ENCODE peak calls at places on chromosomes 7 and 10, in four cellular contexts. Z is left lung; N is fibroblast of pulmonary artery; R is activated CD8-positive, alpha-beta T cell treated with anti-CD3 and anti-CD28 coated beads for 36 hours. H is an unnamed sample.

GRCh38 chr7:12941512-12941911 is 254.1 kb downstream of the ARL4A start:
- DNase-seq in R (no peak), Z (no peak), N (no peak), H (no peak)

GRCh38 chr10:123139521-123140163 is 3.9 kb downstream of the HMX3 start:
- DNase-seq in N (peak), Z (no peak), R (peak), H (peak)

GRCh38 chr10:6164271-6165095 is 38.2 kb upstream of the PFKFB3 start:
- DNase-seq in N (peak), Z (peak), R (no peak), H (no peak)

GRCh38 chr10:70985824-70986336 is 97.5 kb upstream of the PCBD1 start:
- DNase-seq in Z (no peak), N (no peak), R (peak), H (no peak)

GRCh38 chr10:104049497-104050250 is 36.0 kb downstream of the COL17A1 start:
- DNase-seq in Z (no peak), R (no peak), N (peak), H (no peak)

GRCh38 chr10:116627386-116627933 is 6.7 kb downstream of the PNLIPRP2 start:
- DNase-seq in N (no peak), R (no peak), Z (no peak), H (peak)

GRCh38 chr10:8912108-8912507 is 857.6 kb downstream of the GATA3 start:
- DNase-seq in Z (no peak), N (no peak), R (no peak), H (no peak)

GRCh38 chr7:96321041-96321669 is 743 bp downstream of the SLC25A13 start:
- DNase-seq in Z (peak), N (peak), R (peak), H (peak)

GRCh38 chr7:23067271-23067670 is 38.3 kb upstream of the KLHL7 start:
- DNase-seq in R (no peak), Z (no peak), N (peak), H (no peak)

GRCh38 chr7:104126411-104126841 is 81.4 kb downstream of the ORC5 start:
- DNase-seq in N (no peak), R (no peak), Z (no peak), H (no peak)

GRCh38 chr10:74502963-74503608 is 323.3 kb upstream of the KAT6B start:
- DNase-seq in N (peak), R (no peak), Z (no peak), H (no peak)

GRCh38 chr10:3853016-3853415 is 68.0 kb upstream of the KLF6 start:
- DNase-seq in N (no peak), Z (peak), R (no peak), H (no peak)

GRCh38 chr7:111855161-111855841 is 293.0 kb upstream of the IMMP2L start:
- DNase-seq in R (peak), Z (no peak), N (peak), H (peak)

GRCh38 chr7:157416011-157416410 is 79.2 kb downstream of the DNAJB6 start:
- DNase-seq in R (no peak), N (no peak), Z (peak), H (no peak)

GRCh38 chr7:56079450-56080185 is 13.1 kb downstream of the PHKG1 start:
- DNase-seq in N (peak), Z (no peak), R (no peak), H (no peak)

GRCh38 chr7:30430300-30430699 is 48.3 kb downstream of the NOD1 start:
- DNase-seq in R (no peak), N (peak), Z (no peak), H (no peak)

GRCh38 chr7:25456467-25457171 is 228.3 kb upstream of the NPVF start:
- DNase-seq in Z (no peak), R (no peak), N (no peak), H (no peak)

GRCh38 chr10:22554481-22555182 is 159.7 kb downstream of the PIP4K2A start:
- DNase-seq in Z (no peak), R (no peak), N (peak), H (no peak)

GRCh38 chr10:73018632-73019031 is 64.0 kb upstream of the PLA2G12B start:
- DNase-seq in N (no peak), Z (no peak), R (no peak), H (no peak)

GRCh38 chr7:96361116-96361857 is 39.4 kb upstream of the SLC25A13 start:
- DNase-seq in R (no peak), Z (no peak), N (no peak), H (no peak)

GRCh38 chr7:154696556-154696955 is 306.4 kb downstream of the PAXIP1 start:
- DNase-seq in R (no peak), Z (no peak), N (no peak), H (no peak)

GRCh38 chr10:44398747-44399477 is 14.0 kb upstream of the CXCL12 start:
- DNase-seq in R (no peak), Z (no peak), N (no peak), H (no peak)

GRCh38 chr7:91435386-91436059 is 171.3 kb downstream of the FZD1 start:
- DNase-seq in R (no peak), Z (no peak), N (no peak), H (no peak)

GRCh38 chr7:139853576-139854511 is 24.8 kb downstream of the TBXAS1 start:
- DNase-seq in Z (no peak), N (peak), R (no peak), H (no peak)

GRCh38 chr10:69318997-69319727 is 40.9 kb downstream of the HK1 start:
- DNase-seq in N (peak), R (peak), Z (peak), H (peak)

GRCh38 chr7:33779216-33779615 is 126.1 kb upstream of the BMPER start:
- DNase-seq in Z (no peak), R (no peak), N (no peak), H (no peak)

GRCh38 chr7:39672176-39672575 is 48.8 kb downstream of the RALA start:
- DNase-seq in Z (no peak), N (no peak), R (no peak), H (no peak)

GRCh38 chr7:91632948-91633519 is 247.5 kb downstream of the MTERF1 start:
- DNase-seq in N (no peak), Z (no peak), R (no peak), H (no peak)

GRCh38 chr10:72011468-72011867 is 47.3 kb downstream of the CHST3 start:
- DNase-seq in N (no peak), Z (no peak), R (no peak), H (no peak)

GRCh38 chr7:114298011-114298410 is 116.6 kb upstream of the FOXP2 start:
- DNase-seq in Z (no peak), R (no peak), N (no peak), H (no peak)

GRCh38 chr7:116588641-116589594 is 64.1 kb downstream of the CAV1 start:
- DNase-seq in Z (no peak), N (peak), R (no peak), H (peak)

GRCh38 chr7:127769696-127770400 is 117.9 kb downstream of the SND1 start:
- DNase-seq in N (peak), R (no peak), Z (no peak), H (no peak)

GRCh38 chr10:59648711-59649201 is 60.9 kb downstream of the SLC16A9 start:
- DNase-seq in Z (no peak), N (peak), R (no peak), H (no peak)

GRCh38 chr10:110399163-110400094 is 94.7 kb upstream of the SMNDC1 start:
- DNase-seq in Z (no peak), R (no peak), N (peak), H (no peak)

GRCh38 chr10:117226813-117227451 is 14.0 kb upstream of the SLC18A2 start:
- DNase-seq in Z (no peak), N (peak), R (peak), H (peak)

GRCh38 chr7:139753693-139754111 is 24.1 kb downstream of the HIPK2 start:
- DNase-seq in R (no peak), Z (no peak), N (no peak), H (no peak)

GRCh38 chr7:105805619-105806018 is 70.8 kb downstream of the ATXN7L1 start:
- DNase-seq in Z (peak), R (no peak), N (no peak), H (no peak)

GRCh38 chr7:72326365-72326764 is 85.8 kb downstream of the CALN1 start:
- DNase-seq in R (no peak), N (no peak), Z (no peak), H (no peak)

GRCh38 chr10:92696606-92697383 is 7.0 kb downstream of the HHEX start:
- DNase-seq in N (no peak), R (no peak), Z (no peak), H (no peak)

GRCh38 chr10:12351447-12351846 is 2.1 kb downstream of the CAMK1D start:
- DNase-seq in R (peak), Z (peak), N (no peak), H (no peak)

GRCh38 chr10:12349628-12350166 is 350 bp downstream of the CAMK1D start:
- DNase-seq in N (no peak), R (no peak), Z (no peak), H (no peak)

GRCh38 chr10:12348870-12349627 is at the start of gene CAMK1D:
- DNase-seq in N (peak), R (peak), Z (peak), H (peak)

GRCh38 chr10:12350925-12351324 is 1.6 kb downstream of the CAMK1D start:
- DNase-seq in N (no peak), Z (no peak), R (peak), H (no peak)

GRCh38 chr10:12350167-12350872 is 973 bp downstream of the CAMK1D start:
- DNase-seq in N (peak), Z (peak), R (peak), H (peak)
- TF ChIP-seq CTCF in N (no peak), Z (no peak), R (no peak), H (no peak)

DNA sequence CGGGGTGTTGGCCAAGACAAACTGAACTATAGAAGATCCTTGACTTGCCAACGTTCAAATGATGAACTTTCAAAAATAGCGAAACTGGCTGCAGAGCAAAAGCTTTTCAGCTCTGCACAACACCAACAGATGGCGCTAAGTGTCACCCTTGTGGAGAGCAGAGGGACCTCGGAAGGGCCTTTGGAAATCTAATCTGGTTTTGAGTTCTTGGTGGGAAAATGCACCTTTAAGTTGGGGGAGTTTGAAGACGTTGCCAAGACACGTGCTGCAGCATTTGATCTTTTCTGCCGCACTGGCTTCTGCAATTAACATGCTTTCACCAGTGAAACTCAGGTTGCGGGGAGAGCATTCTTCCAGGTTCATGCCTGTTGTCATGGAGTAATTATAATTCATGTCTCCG is 26.3 kb upstream of the WDR11 start:
- DNase-seq in Z (no peak), R (peak), N (peak), H (peak)
- TF ChIP-seq CTCF in Z (peak), R (peak), N (peak), H (peak)

GRCh38 chr10:52283174-52283573 is 30.9 kb upstream of the DKK1 start:
- DNase-seq in R (no peak), Z (no peak), N (peak), H (no peak)

GRCh38 chr10:52284416-52285013 is 29.6 kb upstream of the DKK1 start:
- DNase-seq in Z (no peak), R (no peak), N (no peak), H (no peak)

DNA sequence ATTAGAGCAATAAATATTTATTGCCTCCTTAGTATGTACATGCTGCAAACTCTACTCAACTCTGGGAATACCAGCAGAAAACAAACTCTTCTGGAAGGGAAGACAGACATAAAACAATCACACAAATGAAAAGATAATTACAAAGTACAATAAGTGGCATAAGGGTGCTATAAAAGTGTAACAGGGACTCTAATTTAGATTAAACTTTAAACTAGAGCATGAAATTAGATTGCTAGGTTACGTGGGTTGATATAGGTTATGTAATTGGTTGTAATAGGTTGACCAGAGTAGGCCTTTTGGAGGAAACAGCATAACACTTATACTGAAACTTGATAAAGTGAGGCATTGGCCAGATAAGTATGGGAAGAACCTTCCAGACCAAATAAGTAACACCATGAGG is 26.2 kb upstream of the DKK1 start:
- DNase-seq in R (no peak), N (no peak), Z (no peak), H (no peak)
- TF ChIP-seq CTCF in R (no peak), N (no peak), Z (no peak), H (no peak)

DNA sequence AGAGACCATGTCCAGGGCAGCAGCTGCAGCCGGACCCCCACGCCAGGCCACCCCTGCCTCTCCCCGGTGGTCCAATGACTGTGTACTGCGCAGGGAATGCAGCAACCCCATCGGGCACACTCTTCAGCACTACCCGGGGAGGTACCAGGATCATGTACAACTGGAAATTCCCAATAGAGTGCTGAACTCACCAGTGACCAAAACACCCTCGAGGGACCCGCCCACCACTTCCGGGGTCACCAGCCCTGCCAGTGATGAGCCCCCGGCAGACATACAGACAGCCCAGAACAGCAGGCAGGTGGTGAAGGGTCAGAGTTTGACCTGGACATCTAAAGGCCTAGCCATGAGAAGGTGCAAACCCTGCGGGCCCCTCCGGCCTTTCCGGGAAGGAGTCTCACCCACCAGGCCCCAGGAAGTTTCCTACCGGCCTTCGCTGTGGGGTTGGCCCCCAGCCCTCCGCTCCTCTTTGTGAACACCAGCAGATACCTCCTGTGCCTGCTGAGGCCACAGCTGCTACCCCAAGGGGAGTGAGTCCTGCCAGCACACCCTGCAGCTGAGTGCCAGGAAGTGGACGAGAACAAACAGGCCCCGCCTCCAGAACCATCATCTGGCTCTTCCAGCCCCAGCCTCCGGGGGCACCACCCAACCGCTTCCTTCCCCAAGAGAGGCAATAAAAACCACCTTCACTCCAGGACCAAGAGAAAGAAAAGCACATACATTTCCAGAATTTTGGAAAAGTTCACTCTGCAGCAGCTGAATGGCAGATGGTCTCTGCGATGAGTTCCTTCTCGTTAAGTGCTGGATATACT is 5.0 kb upstream of the ANKRD61 start:
- DNase-seq in R (peak), Z (peak), N (peak), H (peak)
- TF ChIP-seq CTCF in R (no peak), Z (peak), N (peak), H (no peak)

GRCh38 chr7:148480479-148481146 is 110.0 kb upstream of the C7orf33 start:
- DNase-seq in Z (no peak), R (no peak), N (no peak), H (no peak)
- TF ChIP-seq CTCF in Z (no peak), R (no peak), N (no peak), H (no peak)

GRCh38 chr10:133318494-133319127 is 9.9 kb downstream of the ZNF511 start:
- DNase-seq in R (peak), N (peak), Z (peak), H (peak)
- TF ChIP-seq CTCF in R (peak), N (peak), Z (peak), H (peak)

H was measured in GM20000.